ENCODE peak calls at places on chromosomes 6 and 20, in ten cellular contexts. R is aorta; E is renal cortical epithelial cell; G is Calu3; Z is H54; S is central memory CD4-positive, alpha-beta T cell; V is HuH-7.5; A is lung microvascular endothelial cell; D is NCI-H82; P is IMR-90. L is an unnamed sample.

GRCh38 chr6:149906405-149906804 is 8.5 kb upstream of the RAET1E start:
- DNase-seq in R (no peak), E (no peak), G (no peak), Z (no peak), S (no peak), V (no peak), A (no peak), D (no peak), P (no peak), L (no peak)

GRCh38 chr20:676967-677366 is 1.4 kb upstream of the SCRT2 start:
- DNase-seq in R (no peak), E (no peak), G (no peak), Z (no peak), S (no peak), V (no peak), A (no peak), D (peak; percentile 46), P (no peak), L (no peak)

GRCh38 chr20:52926505-52926904 is 45.7 kb upstream of the TSHZ2 start:
- DNase-seq in R (no peak), E (peak; percentile 51), G (no peak), Z (no peak), S (no peak), V (no peak), A (no peak), D (no peak), P (no peak), L (no peak)

GRCh38 chr6:122007366-122007765 is 392.1 kb upstream of the HSF2 start:
- DNase-seq in R (no peak), E (no peak), G (no peak), Z (no peak), S (no peak), V (no peak), A (no peak), D (no peak), P (peak; percentile 43), L (no peak)

GRCh38 chr6:101401792-101402617 is 8.5 kb downstream of the GRIK2 start:
- DNase-seq in R (no peak), E (no peak), G (no peak), Z (no peak), S (no peak), V (no peak), A (no peak), D (no peak), P (peak; percentile 46), L (no peak)

GRCh38 chr20:63366658-63367360 is 5.7 kb upstream of the CHRNA4 start:
- DNase-seq in R (no peak), E (no peak), G (no peak), Z (no peak), S (no peak), V (no peak), A (no peak), D (peak; percentile 39), P (no peak), L (peak; percentile 37)

GRCh38 chr6:158674342-158674969 is 24.6 kb downstream of the SYTL3 start:
- DNase-seq in R (no peak), E (no peak), G (no peak), Z (no peak), S (no peak), V (no peak), A (no peak), D (no peak), P (no peak), L (no peak)

GRCh38 chr6:135291288-135292116 is 110.4 kb downstream of the MYB start:
- DNase-seq in R (no peak), E (peak; percentile 66), G (no peak), Z (peak; percentile 2), S (no peak), V (no peak), A (no peak), D (peak; percentile 9), P (peak; percentile 24), L (no peak)

GRCh38 chr6:132089173-132089572 is 138.0 kb upstream of the CCN2 start:
- DNase-seq in R (no peak), E (no peak), G (no peak), Z (no peak), S (no peak), V (no peak), A (no peak), D (no peak), P (no peak), L (no peak)

GRCh38 chr20:63461364-63461763 is 11.1 kb downstream of the KCNQ2 start:
- DNase-seq in R (no peak), E (no peak), G (peak; percentile 64), Z (no peak), S (no peak), V (peak; percentile 79), A (peak; percentile 20), D (no peak), P (no peak), L (no peak)

GRCh38 chr6:18155273-18155863 is at the start of gene KDM1B:
- DNase-seq in R (peak; percentile 99), E (peak; percentile 89), G (no peak), Z (peak; percentile 89), S (peak; percentile 99), V (peak; percentile 84), A (peak; percentile 99), D (peak; percentile 99), P (peak; percentile 98), L (peak; percentile 100)

GRCh38 chr6:37137201-37137880 is 32.6 kb upstream of the PIM1 start:
- DNase-seq in R (peak; percentile 53), E (peak; percentile 100), G (peak; percentile 80), Z (peak; percentile 81), S (peak; percentile 10), V (no peak), A (peak; percentile 56), D (no peak), P (peak; percentile 99), L (no peak)

GRCh38 chr6:160042014-160042773 is 73.3 kb downstream of the IGF2R start:
- DNase-seq in R (no peak), E (no peak), G (no peak), Z (no peak), S (no peak), V (no peak), A (no peak), D (no peak), P (peak; percentile 49), L (no peak)

GRCh38 chr6:108368431-108369030 is 73.7 kb downstream of the AFG1L start:
- DNase-seq in R (no peak), E (no peak), G (no peak), Z (no peak), S (no peak), V (no peak), A (no peak), D (peak; percentile 45), P (no peak), L (no peak)

GRCh38 chr6:155014715-155015300 is 19.7 kb downstream of the TIAM2 start:
- DNase-seq in R (no peak), E (no peak), G (no peak), Z (no peak), S (no peak), V (no peak), A (no peak), D (peak; percentile 70), P (peak; percentile 78), L (no peak)

GRCh38 chr20:57654363-57654997 is 34.3 kb upstream of the ZBP1 start:
- DNase-seq in R (no peak), E (peak; percentile 31), G (peak; percentile 69), Z (peak; percentile 79), S (peak; percentile 51), V (peak; percentile 97), A (peak; percentile 62), D (peak; percentile 83), P (peak; percentile 55), L (peak; percentile 56)

GRCh38 chr6:14274552-14275492 is 157.2 kb downstream of the CD83 start:
- DNase-seq in R (no peak), E (no peak), G (no peak), Z (no peak), S (no peak), V (no peak), A (no peak), D (no peak), P (no peak), L (no peak)

GRCh38 chr6:138371720-138372119 is 6.0 kb upstream of the SMIM28 start:
- DNase-seq in R (no peak), E (peak; percentile 60), G (peak; percentile 33), Z (no peak), S (no peak), V (no peak), A (no peak), D (peak; percentile 52), P (no peak), L (peak; percentile 48)

GRCh38 chr6:107217248-107217647 is 101.9 kb upstream of the BEND3 start:
- DNase-seq in R (no peak), E (no peak), G (no peak), Z (no peak), S (no peak), V (no peak), A (no peak), D (peak; percentile 9), P (no peak), L (no peak)

GRCh38 chr6:105781248-105781647 is 304.9 kb upstream of the PRDM1 start:
- DNase-seq in R (no peak), E (no peak), G (peak; percentile 55), Z (no peak), S (no peak), V (no peak), A (no peak), D (no peak), P (no peak), L (no peak)

GRCh38 chr6:31016659-31017299 is 6.5 kb downstream of the MUC22 start:
- DNase-seq in R (no peak), E (no peak), G (no peak), Z (no peak), S (no peak), V (no peak), A (no peak), D (no peak), P (no peak), L (no peak)

GRCh38 chr6:12679291-12679690 is 37.3 kb upstream of the PHACTR1 start:
- DNase-seq in R (no peak), E (peak; percentile 71), G (no peak), Z (no peak), S (no peak), V (no peak), A (no peak), D (no peak), P (no peak), L (no peak)

GRCh38 chr6:72286911-72287311 is 335.0 kb upstream of the KCNQ5 start:
- DNase-seq in R (no peak), E (peak; percentile 35), G (no peak), Z (peak; percentile 7), S (no peak), V (no peak), A (peak; percentile 28), D (no peak), P (peak; percentile 75), L (no peak)

GRCh38 chr6:158414900-158415299 is 102.6 kb downstream of the TULP4 start:
- DNase-seq in R (no peak), E (peak; percentile 39), G (no peak), Z (no peak), S (no peak), V (no peak), A (no peak), D (no peak), P (peak; percentile 87), L (no peak)

GRCh38 chr20:54082100-54082499 is 11.7 kb upstream of the BCAS1 start:
- DNase-seq in R (no peak), E (no peak), G (no peak), Z (no peak), S (no peak), V (no peak), A (no peak), D (no peak), P (no peak), L (no peak)

GRCh38 chr20:55649254-55649653 is 356.1 kb downstream of the CBLN4 start:
- DNase-seq in R (no peak), E (no peak), G (no peak), Z (no peak), S (no peak), V (no peak), A (no peak), D (no peak), P (no peak), L (no peak)

GRCh38 chr20:46564241-46564957 is 13.9 kb upstream of the OCSTAMP start:
- DNase-seq in R (no peak), E (no peak), G (no peak), Z (no peak), S (no peak), V (no peak), A (no peak), D (no peak), P (no peak), L (no peak)

GRCh38 chr6:131727467-131727866 is 16.6 kb upstream of the CTAGE9 start:
- DNase-seq in R (no peak), E (no peak), G (no peak), Z (no peak), S (no peak), V (no peak), A (no peak), D (no peak), P (no peak), L (no peak)